ENCODE peak calls at places on chromosomes 16 and 17, in five cellular contexts. W is heart right ventricle; L is HAP-1; K is CD8-positive, alpha-beta T cell; Q is breast epithelium. S is an unnamed sample. For H3K4me1 and H3K36me3, the result is how much of the 10 kb centered on the place peaks cover.

GRCh38 chr16:86256995-86257394 is 253.3 kb upstream of the FOXF1 start:
- DNase-seq in W (no peak), K (no peak), Q (no peak), L (no peak), S (no peak)

GRCh38 chr16:48535831-48536599 is 74.0 kb downstream of the N4BP1 start:
- DNase-seq in K (no peak), W (peak), L (no peak), Q (no peak), S (no peak)

GRCh38 chr17:6454495-6455320 is 10.5 kb downstream of the PIMREG start:
- DNase-seq in W (no peak), K (no peak), L (no peak), Q (no peak), S (no peak)

GRCh38 chr17:81090361-81091133 is 55.6 kb downstream of the BAIAP2 start:
- DNase-seq in W (peak), L (peak), K (no peak), Q (no peak), S (peak)

GRCh38 chr16:46916980-46917379 is 32.8 kb downstream of the GPT2 start:
- DNase-seq in Q (no peak), L (no peak), K (no peak), W (no peak), S (no peak)

GRCh38 chr16:88298882-88299745 is 83.6 kb upstream of the ZNF469 start:
- DNase-seq in W (no peak), L (no peak), Q (no peak), K (no peak), S (no peak)

GRCh38 chr17:10384175-10384574 is 11.4 kb upstream of the MYH13 start:
- DNase-seq in W (no peak), Q (no peak), L (no peak), K (no peak), S (no peak)

GRCh38 chr16:49961087-49961486 is 63.9 kb upstream of the CNEP1R1 start:
- DNase-seq in K (no peak), Q (no peak), W (no peak), L (no peak), S (no peak)

GRCh38 chr17:82882715-82883446 is 43.1 kb upstream of the ZNF750 start:
- DNase-seq in Q (no peak), W (no peak), L (no peak), K (peak), S (peak)

GRCh38 chr16:21179983-21180365 is 21.5 kb downstream of the LDAF1 start:
- DNase-seq in Q (no peak), L (no peak), K (no peak), W (no peak), S (no peak)

GRCh38 chr17:67137026-67137370 is 92.6 kb downstream of the CACNG1 start:
- DNase-seq in L (no peak), K (no peak), W (no peak), Q (no peak), S (no peak)

GRCh38 chr16:56041556-56042140 is 149.6 kb upstream of the GNAO1 start:
- DNase-seq in Q (no peak), L (peak), W (no peak), K (no peak), S (peak)

GRCh38 chr16:87435399-87436224 is 43.5 kb downstream of the MAP1LC3B start:
- DNase-seq in W (no peak), Q (no peak), K (no peak), L (no peak), S (no peak)

GRCh38 chr16:17105239-17105721 is 365.5 kb downstream of the XYLT1 start:
- DNase-seq in Q (no peak), W (no peak), K (no peak), L (no peak), S (no peak)

GRCh38 chr17:58052951-58053715 is 30.1 kb upstream of the DYNLL2 start:
- DNase-seq in L (no peak), K (no peak), Q (no peak), W (no peak), S (no peak)

GRCh38 chr17:75318211-75318610 is 29.0 kb upstream of the SLC25A19 start:
- DNase-seq in L (no peak), K (no peak), W (no peak), Q (no peak), S (no peak)

GRCh38 chr16:67405336-67405735 is 10.9 kb downstream of the ZDHHC1 start:
- DNase-seq in W (no peak), Q (no peak), K (no peak), L (no peak), S (no peak)

GRCh38 chr16:10321407-10322397 is 64.2 kb upstream of the ATF7IP2 start:
- DNase-seq in K (no peak), Q (no peak), L (no peak), W (no peak), S (no peak)

GRCh38 chr17:17019430-17019762 is 22.9 kb upstream of the MPRIP start:
- DNase-seq in K (no peak), W (no peak), L (no peak), Q (no peak), S (no peak)

GRCh38 chr17:29588017-29588557 is 1.4 kb downstream of the GIT1 start:
- DNase-seq in W (no peak), L (no peak), K (no peak), Q (no peak), S (no peak)
- H3K4me1 ChIP-seq in W (half or more), L (under half), K (half or more), Q (under half), S (half or more)

GRCh38 chr16:11759163-11759834 is 16.6 kb upstream of the TXNDC11 start:
- DNase-seq in L (no peak), K (no peak), Q (no peak), W (no peak), S (no peak)
- H3K36me3 ChIP-seq in L (half or more), K (under half), Q (under half), W (under half), S (half or more)

GRCh38 chr17:78172284-78173024 is 4.1 kb downstream of the SYNGR2 start:
- DNase-seq in K (no peak), L (no peak), Q (no peak), W (peak), S (no peak)
- H3K4me1 ChIP-seq in K (half or more), L (under half), Q (under half), W (half or more), S (half or more)

GRCh38 chr16:69798466-69798865 is 36.3 kb downstream of the WWP2 start:
- DNase-seq in Q (no peak), K (no peak), L (no peak), W (no peak), S (no peak)

GRCh38 chr16:69799601-69800000 is 37.5 kb downstream of the WWP2 start:
- DNase-seq in L (no peak), W (no peak), K (no peak), Q (no peak), S (no peak)

GRCh38 chr16:69804283-69804682 is 42.2 kb downstream of the WWP2 start:
- DNase-seq in K (no peak), Q (no peak), W (no peak), L (no peak), S (no peak)
- H3K36me3 ChIP-seq in K (under half), Q (under half), W (under half), L (under half), S (under half)

DNA sequence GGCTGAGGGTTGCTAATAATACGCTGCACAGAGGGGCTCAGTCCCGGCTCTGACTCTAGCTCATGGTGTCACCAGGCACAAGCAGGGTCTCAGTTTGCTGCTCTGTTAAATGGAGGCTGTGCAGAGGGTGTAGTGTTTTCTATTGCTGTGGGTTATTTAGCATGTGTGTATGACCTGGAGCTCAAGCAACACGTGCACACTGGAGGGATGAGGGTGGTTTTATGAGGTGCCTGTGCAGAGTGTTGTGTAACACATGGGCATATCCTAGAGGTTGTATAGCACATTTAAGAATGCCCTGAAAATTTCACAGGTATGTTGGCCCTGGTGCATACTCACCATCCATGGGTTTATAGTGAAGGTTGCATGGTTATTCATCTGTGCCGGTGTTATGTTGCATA is 13.3 kb downstream of the THRA start:
- DNase-seq in Q (no peak), L (no peak), K (no peak), W (no peak), S (no peak)
- H3K4me1 ChIP-seq in Q (half or more), L (under half), K (under half), W (half or more), S (under half)

GRCh38 chr16:30085820-30086219 is 5.9 kb downstream of the TBX6 start:
- DNase-seq in L (no peak), W (no peak), Q (no peak), K (no peak), S (no peak)
- H3K36me3 ChIP-seq in L (under half), W (under half), Q (under half), K (under half), S (under half)

GRCh38 chr17:36884495-36885160 is 52.6 kb upstream of the LHX1 start:
- DNase-seq in W (no peak), K (no peak), Q (no peak), L (no peak), S (no peak)
- H3K4me1 ChIP-seq in W (under half), K (under half), Q (under half), L (under half), S (under half)

GRCh38 chr16:71915350-71915749 is 20.0 kb downstream of the IST1 start:
- DNase-seq in L (no peak), Q (no peak), W (no peak), K (no peak), S (no peak)
- H3K36me3 ChIP-seq in L (half or more), Q (under half), W (under half), K (under half), S (under half)

GRCh38 chr16:3580686-3581085 is 3.5 kb upstream of the NLRC3 start:
- DNase-seq in L (no peak), W (no peak), K (no peak), Q (no peak), S (no peak)

GRCh38 chr16:3582276-3583165 is 5.3 kb upstream of the NLRC3 start:
- DNase-seq in L (no peak), Q (no peak), W (no peak), K (no peak), S (no peak)

GRCh38 chr16:3580271-3580670 is 3.1 kb upstream of the NLRC3 start:
- DNase-seq in Q (no peak), W (no peak), L (no peak), K (no peak), S (no peak)

GRCh38 chr16:3579776-3580175 is 2.6 kb upstream of the NLRC3 start:
- DNase-seq in K (no peak), W (no peak), Q (no peak), L (no peak), S (no peak)

DNA sequence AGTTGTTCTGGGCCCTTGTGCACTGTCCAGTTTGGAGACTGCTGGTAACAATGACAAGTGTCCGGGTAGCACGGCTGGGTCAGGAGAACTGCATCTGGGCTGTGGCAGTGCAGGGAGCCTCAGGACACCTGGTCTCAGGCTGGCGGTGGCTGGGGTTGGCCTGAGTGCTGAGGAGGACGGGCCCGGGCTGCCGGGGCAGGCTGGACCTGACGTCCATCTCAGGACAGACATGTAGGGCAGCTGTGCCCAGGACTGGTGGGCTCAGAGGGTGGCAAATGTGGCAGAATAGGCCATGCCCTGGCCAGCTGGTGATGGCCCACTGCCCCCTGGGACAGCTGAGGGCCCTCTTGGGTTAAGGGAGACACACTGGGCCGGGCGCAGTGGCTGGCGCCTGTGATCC is 4.2 kb upstream of the NLRC3 start:
- DNase-seq in K (no peak), L (no peak), W (no peak), Q (no peak), S (no peak)
- H3K4me1 ChIP-seq in K (under half), L (under half), W (under half), Q (under half), S (under half)

S was measured in CD4-positive, alpha-beta memory T cell.